ENCODE peak calls at places on chromosomes 3 and 15, in five cellular contexts. Q is GM12865; U is GM10248; E is left cardiac atrium; O is naive thymus-derived CD8-positive, alpha-beta T cell. G is an unnamed sample.

GRCh38 chr15:91966181-91966552 is 112.7 kb downstream of the SLCO3A1 start:
- DNase-seq in Q (no peak), U (no peak), E (no peak), O (no peak), G (no peak)

GRCh38 chr3:178443634-178444033 is 92.6 kb upstream of the KCNMB2 start:
- DNase-seq in Q (peak; percentile 42), U (no peak), E (no peak), O (no peak), G (no peak)

GRCh38 chr15:66631616-66632263 is 65.9 kb upstream of the LCTL start:
- DNase-seq in Q (no peak), U (no peak), E (peak; percentile 50), O (no peak), G (no peak)

GRCh38 chr3:143975549-143976152 is 4.0 kb downstream of the DIPK2A start:
- DNase-seq in Q (peak; percentile 72), U (no peak), E (no peak), O (no peak), G (no peak)

GRCh38 chr3:82607391-82607790 is 845.9 kb upstream of the GBE1 start:
- DNase-seq in Q (no peak), U (no peak), E (no peak), O (no peak), G (no peak)

GRCh38 chr3:38468811-38469210 is 15.1 kb downstream of the ACVR2B start:
- DNase-seq in Q (no peak), U (no peak), E (no peak), O (no peak), G (no peak)

GRCh38 chr3:48552111-48552911 is 4.3 kb downstream of the PFKFB4 start:
- DNase-seq in Q (no peak), U (no peak), E (no peak), O (no peak), G (no peak)

GRCh38 chr15:99507732-99508571 is 57.8 kb upstream of the MEF2A start:
- DNase-seq in Q (peak; percentile 86), U (peak; percentile 40), E (peak; percentile 58), O (no peak), G (no peak)

GRCh38 chr15:72616491-72617210 is 37.8 kb upstream of the GOLGA6B start:
- DNase-seq in Q (no peak), U (no peak), E (no peak), O (no peak), G (no peak)

GRCh38 chr3:148331111-148331818 is 366.4 kb upstream of the AGTR1 start:
- DNase-seq in Q (no peak), U (no peak), E (no peak), O (no peak), G (no peak)

GRCh38 chr3:72665701-72666443 is 182.4 kb downstream of the SHQ1 start:
- DNase-seq in Q (peak; percentile 58), U (peak; percentile 61), E (peak; percentile 40), O (peak; percentile 61), G (peak; percentile 49)

GRCh38 chr15:92120082-92120481 is 266.6 kb downstream of the SLCO3A1 start:
- DNase-seq in Q (no peak), U (no peak), E (no peak), O (no peak), G (no peak)

GRCh38 chr3:108406661-108407206 is 103.7 kb downstream of the MYH15 start:
- DNase-seq in Q (peak; percentile 81), U (peak; percentile 57), E (no peak), O (peak; percentile 20), G (peak; percentile 12)